ENCODE peak calls at places on chromosomes 11 and 22, in seven cellular contexts. One of them, this sample, is unnamed.

GRCh38 chr22:48188211-48188845 is 1425.9 kb downstream of the TBC1D22A start:
- ATAC-seq in CD4-positive, alpha-beta T cell: no peak
- ATAC-seq in natural killer cell: peak
- ATAC-seq in left lung: no peak
- ATAC-seq in heart right ventricle: no peak
- ATAC-seq in activated B cell treated with CpG ODN at 0.5 μM for 24 hours: no peak
- ATAC-seq in pancreas: no peak
- ATAC-seq in this sample: no peak

GRCh38 chr11:35007277-35007676 is 90.9 kb downstream of the PDHX start:
- ATAC-seq in CD4-positive, alpha-beta T cell: no peak
- ATAC-seq in natural killer cell: no peak
- ATAC-seq in left lung: no peak
- ATAC-seq in heart right ventricle: no peak
- ATAC-seq in activated B cell treated with CpG ODN at 0.5 μM for 24 hours: no peak
- ATAC-seq in pancreas: no peak
- ATAC-seq in this sample: no peak

GRCh38 chr22:36833073-36833472 is 16.2 kb upstream of the PVALB start:
- ATAC-seq in CD4-positive, alpha-beta T cell: no peak
- ATAC-seq in natural killer cell: no peak
- ATAC-seq in left lung: no peak
- ATAC-seq in heart right ventricle: no peak
- ATAC-seq in activated B cell treated with CpG ODN at 0.5 μM for 24 hours: peak
- ATAC-seq in pancreas: no peak
- ATAC-seq in this sample: no peak

GRCh38 chr22:17434856-17435255 is 65.6 kb downstream of the CECR2 start:
- ATAC-seq in CD4-positive, alpha-beta T cell: no peak
- ATAC-seq in natural killer cell: no peak
- ATAC-seq in left lung: no peak
- ATAC-seq in heart right ventricle: no peak
- ATAC-seq in activated B cell treated with CpG ODN at 0.5 μM for 24 hours: no peak
- ATAC-seq in pancreas: no peak
- ATAC-seq in this sample: no peak

GRCh38 chr11:17722000-17722643 is 2.8 kb downstream of the MYOD1 start:
- ATAC-seq in CD4-positive, alpha-beta T cell: no peak
- ATAC-seq in natural killer cell: no peak
- ATAC-seq in left lung: no peak
- ATAC-seq in heart right ventricle: no peak
- ATAC-seq in activated B cell treated with CpG ODN at 0.5 μM for 24 hours: no peak
- ATAC-seq in pancreas: peak
- ATAC-seq in this sample: no peak

GRCh38 chr11:19642185-19642591 is 70.4 kb upstream of the NAV2 start:
- ATAC-seq in CD4-positive, alpha-beta T cell: no peak
- ATAC-seq in natural killer cell: no peak
- ATAC-seq in left lung: no peak
- ATAC-seq in heart right ventricle: peak
- ATAC-seq in activated B cell treated with CpG ODN at 0.5 μM for 24 hours: no peak
- ATAC-seq in pancreas: peak
- ATAC-seq in this sample: peak

GRCh38 chr11:26994579-26995210 is 783 bp downstream of the FIBIN start:
- ATAC-seq in CD4-positive, alpha-beta T cell: no peak
- ATAC-seq in natural killer cell: no peak
- ATAC-seq in left lung: no peak
- ATAC-seq in heart right ventricle: no peak
- ATAC-seq in activated B cell treated with CpG ODN at 0.5 μM for 24 hours: no peak
- ATAC-seq in pancreas: peak
- ATAC-seq in this sample: peak

GRCh38 chr11:12410006-12410728 is 32.8 kb downstream of the PARVA start:
- ATAC-seq in CD4-positive, alpha-beta T cell: no peak
- ATAC-seq in natural killer cell: no peak
- ATAC-seq in left lung: peak
- ATAC-seq in heart right ventricle: peak
- ATAC-seq in activated B cell treated with CpG ODN at 0.5 μM for 24 hours: no peak
- ATAC-seq in pancreas: peak
- ATAC-seq in this sample: peak

GRCh38 chr11:134737563-134738510 is 325.8 kb upstream of the B3GAT1 start:
- ATAC-seq in CD4-positive, alpha-beta T cell: no peak
- ATAC-seq in natural killer cell: no peak
- ATAC-seq in left lung: no peak
- ATAC-seq in heart right ventricle: peak
- ATAC-seq in activated B cell treated with CpG ODN at 0.5 μM for 24 hours: no peak
- ATAC-seq in pancreas: no peak
- ATAC-seq in this sample: no peak

GRCh38 chr11:110381214-110381613 is 48.5 kb upstream of the FDX1 start:
- ATAC-seq in CD4-positive, alpha-beta T cell: no peak
- ATAC-seq in natural killer cell: no peak
- ATAC-seq in left lung: no peak
- ATAC-seq in heart right ventricle: no peak
- ATAC-seq in activated B cell treated with CpG ODN at 0.5 μM for 24 hours: no peak
- ATAC-seq in pancreas: no peak
- ATAC-seq in this sample: no peak

GRCh38 chr11:82818399-82819043 is 81.7 kb downstream of the PRCP start:
- ATAC-seq in CD4-positive, alpha-beta T cell: no peak
- ATAC-seq in natural killer cell: no peak
- ATAC-seq in left lung: no peak
- ATAC-seq in heart right ventricle: no peak
- ATAC-seq in activated B cell treated with CpG ODN at 0.5 μM for 24 hours: no peak
- ATAC-seq in pancreas: no peak
- ATAC-seq in this sample: no peak

GRCh38 chr22:30718491-30718890 is 23.8 kb downstream of the OSBP2 start:
- ATAC-seq in CD4-positive, alpha-beta T cell: no peak
- ATAC-seq in natural killer cell: no peak
- ATAC-seq in left lung: no peak
- ATAC-seq in heart right ventricle: no peak
- ATAC-seq in activated B cell treated with CpG ODN at 0.5 μM for 24 hours: no peak
- ATAC-seq in pancreas: no peak
- ATAC-seq in this sample: no peak

GRCh38 chr11:14253878-14254277 is 105.1 kb downstream of the RRAS2 start:
- ATAC-seq in CD4-positive, alpha-beta T cell: no peak
- ATAC-seq in natural killer cell: no peak
- ATAC-seq in left lung: peak
- ATAC-seq in heart right ventricle: peak
- ATAC-seq in activated B cell treated with CpG ODN at 0.5 μM for 24 hours: no peak
- ATAC-seq in pancreas: no peak
- ATAC-seq in this sample: peak

GRCh38 chr11:113736323-113736722 is 30.2 kb upstream of the TMPRSS5 start:
- ATAC-seq in CD4-positive, alpha-beta T cell: no peak
- ATAC-seq in natural killer cell: no peak
- ATAC-seq in left lung: no peak
- ATAC-seq in heart right ventricle: no peak
- ATAC-seq in activated B cell treated with CpG ODN at 0.5 μM for 24 hours: no peak
- ATAC-seq in pancreas: no peak
- ATAC-seq in this sample: no peak

DNA sequence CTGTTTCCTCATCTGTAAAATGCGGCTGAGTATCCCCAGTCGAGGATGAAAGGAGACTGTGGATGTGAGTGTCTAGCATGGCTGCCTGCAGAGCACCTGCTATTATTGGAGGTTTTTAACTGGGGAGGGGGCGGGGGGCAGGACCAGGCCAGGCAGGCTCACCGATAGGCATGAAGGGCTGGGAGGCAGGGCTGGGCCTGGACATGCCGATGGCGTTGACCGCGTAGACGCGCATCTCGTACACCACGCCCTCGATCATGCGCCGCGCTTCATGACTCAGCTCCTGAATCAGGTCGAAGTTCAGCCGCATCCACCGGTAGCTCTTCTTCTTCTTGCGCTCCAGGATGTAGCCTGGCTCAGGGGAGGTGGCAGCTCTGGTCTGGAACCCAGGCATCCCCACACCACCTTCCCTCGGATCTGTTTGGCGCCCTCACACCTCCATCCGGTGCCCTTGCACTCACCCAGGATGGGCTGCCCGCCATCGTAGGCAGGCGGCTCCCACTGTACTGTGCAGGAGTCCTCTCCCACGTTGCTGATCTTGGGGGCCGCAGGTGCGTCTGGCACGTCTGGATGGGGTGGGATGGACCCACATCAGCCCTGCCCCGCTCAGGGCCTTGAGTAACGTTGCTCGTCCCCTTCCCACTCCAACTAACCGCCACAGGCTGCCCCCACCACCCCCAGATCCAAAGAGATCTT is 15.1 kb downstream of the MYBPC3 start:
- ATAC-seq in CD4-positive, alpha-beta T cell: no peak
- ATAC-seq in natural killer cell: no peak
- ATAC-seq in left lung: no peak
- ATAC-seq in heart right ventricle: peak
- ATAC-seq in activated B cell treated with CpG ODN at 0.5 μM for 24 hours: no peak
- ATAC-seq in pancreas: no peak
- ATAC-seq in this sample: no peak
- TF ChIP-seq CTCF in CD4-positive, alpha-beta T cell: no peak
- TF ChIP-seq CTCF in natural killer cell: no peak
- TF ChIP-seq CTCF in left lung: no peak
- TF ChIP-seq CTCF in heart right ventricle: no peak
- TF ChIP-seq CTCF in activated B cell treated with CpG ODN at 0.5 μM for 24 hours: no peak
- TF ChIP-seq CTCF in pancreas: no peak
- TF ChIP-seq CTCF in this sample: no peak

DNA sequence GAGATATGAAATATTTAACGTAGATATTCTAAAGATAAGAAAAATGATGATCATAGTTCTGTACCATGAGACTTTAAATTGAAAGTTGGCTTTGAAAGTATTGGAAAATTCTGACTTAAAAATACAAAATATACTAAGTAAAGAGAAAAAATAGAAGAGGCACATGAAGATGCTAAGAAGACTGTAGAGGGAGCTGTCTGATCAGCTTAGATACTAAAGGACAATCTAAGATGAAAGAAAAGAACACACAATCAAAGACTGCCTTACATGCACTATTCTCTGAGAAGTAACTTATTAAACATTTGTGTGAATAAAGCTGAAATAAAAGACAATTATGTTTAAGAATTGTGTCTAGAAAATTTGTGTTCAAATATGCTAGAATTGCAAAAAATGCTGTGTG is 55.1 kb downstream of the RBMXL2 start:
- ATAC-seq in CD4-positive, alpha-beta T cell: no peak
- ATAC-seq in natural killer cell: no peak
- ATAC-seq in left lung: no peak
- ATAC-seq in heart right ventricle: no peak
- ATAC-seq in activated B cell treated with CpG ODN at 0.5 μM for 24 hours: no peak
- ATAC-seq in pancreas: no peak
- ATAC-seq in this sample: no peak
- TF ChIP-seq CTCF in CD4-positive, alpha-beta T cell: no peak
- TF ChIP-seq CTCF in natural killer cell: no peak
- TF ChIP-seq CTCF in left lung: no peak
- TF ChIP-seq CTCF in heart right ventricle: peak
- TF ChIP-seq CTCF in activated B cell treated with CpG ODN at 0.5 μM for 24 hours: no peak
- TF ChIP-seq CTCF in pancreas: no peak
- TF ChIP-seq CTCF in this sample: no peak

GRCh38 chr22:18987765-18988164 is 51.7 kb upstream of the PRODH start:
- ATAC-seq in CD4-positive, alpha-beta T cell: no peak
- ATAC-seq in natural killer cell: no peak
- ATAC-seq in left lung: peak
- ATAC-seq in heart right ventricle: no peak
- ATAC-seq in activated B cell treated with CpG ODN at 0.5 μM for 24 hours: no peak
- ATAC-seq in pancreas: peak
- ATAC-seq in this sample: no peak
- TF ChIP-seq CTCF in CD4-positive, alpha-beta T cell: no peak
- TF ChIP-seq CTCF in natural killer cell: no peak
- TF ChIP-seq CTCF in left lung: no peak
- TF ChIP-seq CTCF in heart right ventricle: peak
- TF ChIP-seq CTCF in activated B cell treated with CpG ODN at 0.5 μM for 24 hours: no peak
- TF ChIP-seq CTCF in pancreas: no peak
- TF ChIP-seq CTCF in this sample: no peak

GRCh38 chr11:48020092-48020755 is 39.9 kb downstream of the PTPRJ start:
- ATAC-seq in CD4-positive, alpha-beta T cell: peak
- ATAC-seq in natural killer cell: peak
- ATAC-seq in left lung: peak
- ATAC-seq in heart right ventricle: no peak
- ATAC-seq in activated B cell treated with CpG ODN at 0.5 μM for 24 hours: peak
- ATAC-seq in pancreas: peak
- ATAC-seq in this sample: peak
- TF ChIP-seq CTCF in CD4-positive, alpha-beta T cell: no peak
- TF ChIP-seq CTCF in natural killer cell: no peak
- TF ChIP-seq CTCF in left lung: no peak
- TF ChIP-seq CTCF in heart right ventricle: no peak
- TF ChIP-seq CTCF in activated B cell treated with CpG ODN at 0.5 μM for 24 hours: no peak
- TF ChIP-seq CTCF in pancreas: no peak
- TF ChIP-seq CTCF in this sample: no peak

GRCh38 chr11:118263694-118264567 is at the start of gene MPZL2:
- ATAC-seq in CD4-positive, alpha-beta T cell: peak
- ATAC-seq in natural killer cell: peak
- ATAC-seq in left lung: peak
- ATAC-seq in heart right ventricle: peak
- ATAC-seq in activated B cell treated with CpG ODN at 0.5 μM for 24 hours: peak
- ATAC-seq in pancreas: peak
- ATAC-seq in this sample: peak
- TF ChIP-seq CTCF in CD4-positive, alpha-beta T cell: no peak
- TF ChIP-seq CTCF in natural killer cell: no peak
- TF ChIP-seq CTCF in left lung: no peak
- TF ChIP-seq CTCF in heart right ventricle: no peak
- TF ChIP-seq CTCF in activated B cell treated with CpG ODN at 0.5 μM for 24 hours: no peak
- TF ChIP-seq CTCF in pancreas: no peak
- TF ChIP-seq CTCF in this sample: no peak

This sample was measured in gastroesophageal sphincter.